ENCODE peak calls at places on chromosomes 16 and 17, in seven cellular contexts. F is H9, G is hepatocyte, K is osteocyte, L is BJ, C is GM13977, Y is WTC11. I is an unnamed sample.

GRCh38 chr17:17344507-17345293 is 41.5 kb downstream of the NT5M start:
- DNase-seq in K (no peak), C (no peak), G (peak; percentile 3), L (no peak), Y (no peak), F (peak; percentile 24), I (no peak)

GRCh38 chr17:65678534-65678933 is 117.1 kb upstream of the AXIN2 start:
- DNase-seq in C (no peak), G (no peak), K (no peak), F (no peak), L (no peak), Y (no peak), I (no peak)

GRCh38 chr17:8741771-8742170 is 2.9 kb downstream of the CCDC42 start:
- DNase-seq in C (no peak), Y (no peak), F (peak; percentile 25), K (no peak), G (no peak), L (no peak), I (no peak)

GRCh38 chr17:50169121-50169764 is 3.4 kb downstream of the SGCA start:
- DNase-seq in K (no peak), Y (peak; percentile 71), F (peak; percentile 91), L (no peak), C (peak; percentile 81), G (peak; percentile 76), I (peak; percentile 75)

GRCh38 chr16:85234310-85235235 is 122.3 kb upstream of the CIBAR2 start:
- DNase-seq in Y (peak; percentile 92), G (peak; percentile 92), F (peak; percentile 97), L (no peak), K (peak; percentile 90), C (no peak), I (no peak)

GRCh38 chr16:85686912-85687591 is 1.7 kb downstream of the GINS2 start:
- DNase-seq in K (no peak), G (no peak), L (no peak), Y (no peak), C (no peak), F (no peak), I (no peak)

GRCh38 chr17:44587339-44587738 is 30.1 kb downstream of the FZD2 start:
- DNase-seq in Y (no peak), C (no peak), L (peak; percentile 85), K (no peak), F (peak; percentile 78), G (peak; percentile 87), I (no peak)

GRCh38 chr16:67260426-67261063 is 11.8 kb downstream of the SLC9A5 start:
- DNase-seq in G (peak; percentile 74), K (no peak), Y (no peak), L (no peak), C (peak; percentile 78), F (peak; percentile 46), I (peak; percentile 74)

GRCh38 chr17:74214642-74215331 is 1.4 kb downstream of the TTYH2 start:
- DNase-seq in Y (no peak), G (no peak), L (no peak), C (no peak), F (no peak), K (no peak), I (no peak)

GRCh38 chr17:45092932-45093430 is 31.9 kb downstream of the NMT1 start:
- DNase-seq in Y (no peak), K (peak; percentile 93), F (no peak), G (peak; percentile 86), L (peak; percentile 95), C (no peak), I (no peak)

GRCh38 chr17:80982426-80982974 is 9.1 kb upstream of the CHMP6 start:
- DNase-seq in K (no peak), F (no peak), Y (no peak), C (no peak), G (no peak), L (no peak), I (no peak)

GRCh38 chr16:67247698-67248400 is 568 bp upstream of the FHOD1 start:
- DNase-seq in L (no peak), F (no peak), C (no peak), K (no peak), Y (no peak), G (no peak), I (no peak)

GRCh38 chr17:80219777-80220708 is at the start of the genes SGSH and SLC26A11:
- DNase-seq in Y (peak; percentile 91), C (peak; percentile 93), F (peak; percentile 93), L (no peak), K (peak; percentile 93), G (peak; percentile 92), I (peak; percentile 87)

GRCh38 chr16:29254676-29255495 is 151.6 kb downstream of the NPIPB11 start:
- DNase-seq in C (no peak), Y (no peak), F (no peak), G (no peak), L (no peak), K (no peak), I (no peak)

GRCh38 chr17:55601874-55602364 is 90.7 kb upstream of the SMIM36 start:
- DNase-seq in G (peak; percentile 51), L (no peak), C (peak; percentile 37), Y (peak; percentile 21), K (no peak), F (peak; percentile 76), I (peak; percentile 46)

GRCh38 chr17:41065829-41066624 is at the start of gene KRTAP2-4:
- DNase-seq in C (no peak), G (no peak), Y (no peak), K (no peak), L (peak; percentile 83), F (no peak), I (no peak)

GRCh38 chr17:6084226-6085161 is 14.3 kb downstream of the WSCD1 start:
- DNase-seq in L (no peak), G (no peak), K (no peak), C (no peak), Y (no peak), F (no peak), I (no peak)

GRCh38 chr17:4186244-4186920 is 43.4 kb downstream of the CYB5D2 start:
- DNase-seq in G (no peak), L (no peak), Y (no peak), F (no peak), K (no peak), C (no peak), I (no peak)
- TF ChIP-seq CTCF in G (no peak), L (no peak), Y (no peak), F (no peak), K (no peak), C (no peak), I (no peak)

GRCh38 chr17:73210002-73210678 is 17.3 kb downstream of the COG1 start:
- DNase-seq in C (no peak), Y (no peak), L (no peak), F (no peak), K (no peak), G (no peak), I (no peak)
- TF ChIP-seq CTCF in C (no peak), Y (peak; percentile 46), L (peak; percentile 45), F (peak; percentile 59), K (peak; percentile 34), G (peak; percentile 22), I (no peak)

GRCh38 chr17:58210922-58211321 is 8.1 kb downstream of the MKS1 start:
- DNase-seq in F (no peak), K (no peak), Y (no peak), L (no peak), C (no peak), G (no peak), I (no peak)
- TF ChIP-seq CTCF in F (peak; percentile 56), K (no peak), Y (no peak), L (no peak), C (peak; percentile 24), G (no peak), I (peak; percentile 21)

DNA sequence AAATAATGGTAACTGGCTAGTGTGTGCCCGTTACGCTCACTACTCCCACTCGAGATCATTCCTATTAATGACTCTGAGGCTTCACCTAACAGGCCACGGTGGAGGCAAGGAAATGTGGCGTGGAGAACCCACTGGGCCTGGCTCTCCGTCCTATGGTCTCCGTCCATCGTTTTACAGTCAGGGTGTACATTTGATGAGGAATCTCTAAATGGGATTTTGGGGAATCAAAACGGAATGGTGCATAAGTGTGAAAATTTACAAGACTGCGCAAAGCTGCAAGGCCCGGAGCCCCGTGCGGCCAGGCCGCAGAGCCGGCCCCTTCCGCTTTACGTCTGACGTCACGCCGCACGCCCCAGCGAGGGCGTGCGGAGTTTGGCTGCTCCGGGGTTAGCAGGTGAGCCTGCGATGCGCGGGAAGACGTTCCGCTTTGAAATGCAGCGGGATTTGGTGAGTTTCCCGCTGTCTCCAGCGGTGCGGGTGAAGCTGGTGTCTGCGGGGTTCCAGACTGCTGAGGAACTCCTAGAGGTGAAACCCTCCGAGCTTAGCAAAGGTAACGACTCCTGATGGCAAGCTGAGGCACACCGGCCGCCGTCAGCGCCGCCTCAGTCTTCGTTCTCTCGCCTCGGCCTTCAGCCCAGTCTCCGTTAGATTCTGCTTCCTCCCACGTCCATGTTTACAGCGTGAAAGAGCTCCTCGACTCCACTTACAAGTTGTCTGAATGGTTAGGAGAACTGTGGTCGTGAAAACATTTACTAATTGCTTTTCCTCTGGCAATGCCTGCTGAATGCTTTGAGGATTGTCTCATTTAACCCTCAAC is at the start of gene RAD51C:
- DNase-seq in K (peak; percentile 91), F (peak; percentile 85), C (peak; percentile 88), L (no peak), Y (peak; percentile 72), G (peak; percentile 88), I (peak; percentile 91)
- TF ChIP-seq CTCF in K (peak; percentile 11), F (no peak), C (no peak), L (peak; percentile 7), Y (no peak), G (no peak), I (no peak)

GRCh38 chr17:57868007-57868774 is 18.3 kb upstream of the MRPS23 start:
- DNase-seq in F (peak; percentile 91), K (no peak), L (peak; percentile 73), C (peak; percentile 86), Y (peak; percentile 76), G (peak; percentile 79), I (peak; percentile 89)
- TF ChIP-seq CTCF in F (peak; percentile 71), K (peak; percentile 49), L (peak; percentile 72), C (peak; percentile 42), Y (peak; percentile 23), G (peak; percentile 48), I (no peak)

DNA sequence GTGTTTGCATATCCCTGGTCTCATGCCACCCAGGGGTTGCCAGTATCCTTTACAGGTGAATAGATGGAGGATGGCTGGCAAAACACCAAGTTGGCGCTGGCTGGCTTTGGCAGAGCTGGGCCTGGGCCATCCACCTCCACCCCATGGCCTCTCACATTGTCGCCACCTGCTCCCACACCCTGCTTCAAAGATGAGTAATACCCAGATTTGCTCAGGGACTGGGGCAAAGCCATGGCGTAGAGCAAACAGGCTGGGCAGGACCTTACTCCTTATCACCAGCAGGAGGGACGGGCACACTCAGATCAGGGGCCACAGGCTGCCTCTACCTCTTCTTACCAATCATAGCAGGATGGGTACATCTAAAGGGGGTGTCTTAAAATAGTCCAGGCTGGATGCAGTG is 24.3 kb downstream of the PLA2G10 start:
- DNase-seq in C (no peak), L (no peak), F (peak; percentile 30), G (no peak), Y (no peak), K (no peak), I (no peak)
- TF ChIP-seq CTCF in C (no peak), L (no peak), F (peak; percentile 19), G (no peak), Y (no peak), K (no peak), I (no peak)

DNA sequence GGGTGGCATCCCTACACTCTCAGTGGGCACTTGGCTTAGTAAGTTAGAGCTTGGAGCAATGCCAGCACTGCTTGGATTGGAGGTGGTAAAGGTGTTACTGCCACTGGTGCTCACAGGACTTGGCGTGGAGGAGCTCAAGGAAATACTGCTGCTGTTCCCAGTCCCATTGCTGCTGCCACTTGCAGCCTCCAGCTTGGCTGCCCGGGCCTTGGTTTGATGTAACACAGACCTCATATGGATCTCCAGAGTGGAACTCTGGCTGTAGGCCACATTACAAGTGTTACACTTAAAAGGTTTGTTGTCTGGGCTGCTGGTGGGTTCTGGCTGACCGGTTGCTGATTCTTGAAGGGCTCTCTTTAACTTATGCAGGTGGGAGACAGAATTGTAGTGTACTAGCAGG is 250.3 kb downstream of the ZFHX3 start:
- DNase-seq in K (no peak), L (no peak), Y (no peak), C (no peak), F (no peak), G (no peak), I (no peak)
- TF ChIP-seq CTCF in K (no peak), L (no peak), Y (no peak), C (no peak), F (no peak), G (no peak), I (no peak)